ENCODE peak calls at places on chromosomes 11 and 22, in four cellular contexts. U, R, H and Q are unnamed samples.

GRCh38 chr11:10623797-10624761 is 55.6 kb upstream of the LYVE1 start:
- DNase-seq in U (peak), R (no peak), H (no peak), Q (peak)

GRCh38 chr11:92397356-92397755 is 172.7 kb downstream of the FAT3 start:
- DNase-seq in U (no peak), R (no peak), H (no peak), Q (no peak)

GRCh38 chr11:76642341-76642740 is 28.2 kb downstream of the LRRC32 start:
- DNase-seq in U (no peak), R (no peak), H (no peak), Q (no peak)

GRCh38 chr11:130214861-130215530 is 55.4 kb downstream of the ST14 start:
- DNase-seq in U (no peak), R (no peak), H (no peak), Q (no peak)

GRCh38 chr22:30206964-30207363 is 39.6 kb downstream of the LIF start:
- DNase-seq in U (no peak), R (no peak), H (no peak), Q (peak)

GRCh38 chr11:47912843-47913437 is 64.8 kb upstream of the NUP160 start:
- DNase-seq in U (no peak), R (no peak), H (no peak), Q (peak)

GRCh38 chr11:120057028-120057330 is 80.9 kb downstream of the TRIM29 start:
- DNase-seq in U (no peak), R (no peak), H (no peak), Q (no peak)

GRCh38 chr11:3865388-3866193 is 10.1 kb downstream of the STIM1 start:
- DNase-seq in U (no peak), R (no peak), H (no peak), Q (peak)